ENCODE peak calls at places on chromosome 5, in ten cellular contexts. H is stomach, D is uterus, R is tibial nerve, W is body of pancreas, Q is Peyer's patch, K is K562, F is IMR-90, S is ovary, I is A549. Z is an unnamed sample.

GRCh38 chr5:33743089-33743488 is 148.7 kb downstream of the ADAMTS12 start:
- DNase-seq in H (no peak), D (no peak), R (no peak), W (no peak), Q (no peak), K (no peak), F (no peak), S (no peak), I (no peak), Z (no peak)

GRCh38 chr5:116492016-116492623 is 82.5 kb downstream of the SEMA6A start:
- DNase-seq in H (no peak), D (no peak), R (peak; percentile 27), W (no peak), Q (no peak), K (no peak), F (peak; percentile 89), S (no peak), I (no peak), Z (no peak)

GRCh38 chr5:68369436-68370125 is 154.0 kb downstream of the PIK3R1 start:
- DNase-seq in H (no peak), D (no peak), R (no peak), W (no peak), Q (peak; percentile 52), K (no peak), F (no peak), S (no peak), I (no peak), Z (no peak)

GRCh38 chr5:78929833-78930232 is 55.3 kb downstream of the ARSB start:
- DNase-seq in H (no peak), D (no peak), R (no peak), W (no peak), Q (no peak), K (no peak), F (no peak), S (no peak), I (no peak), Z (no peak)

GRCh38 chr5:160268111-160268510 is 38.8 kb downstream of the FABP6 start:
- DNase-seq in H (no peak), D (no peak), R (no peak), W (no peak), Q (no peak), K (no peak), F (no peak), S (no peak), I (no peak), Z (no peak)

GRCh38 chr5:153860482-153860881 is 178.2 kb downstream of the FAM114A2 start:
- DNase-seq in H (no peak), D (no peak), R (no peak), W (no peak), Q (no peak), K (no peak), F (no peak), S (no peak), I (no peak), Z (no peak)

GRCh38 chr5:145237843-145238242 is 597.3 kb downstream of the PRELID2 start:
- DNase-seq in H (peak; percentile 48), D (no peak), R (no peak), W (peak; percentile 78), Q (peak; percentile 58), K (no peak), F (peak; percentile 24), S (no peak), I (peak; percentile 56), Z (no peak)

GRCh38 chr5:131252824-131253171 is 11.1 kb upstream of the CDC42SE2 start:
- DNase-seq in H (peak; percentile 65), D (peak; percentile 29), R (peak; percentile 43), W (no peak), Q (peak; percentile 95), K (no peak), F (no peak), S (no peak), I (no peak), Z (no peak)

GRCh38 chr5:7851240-7851592 is 283 bp upstream of the CFAP90 start:
- DNase-seq in H (no peak), D (no peak), R (no peak), W (no peak), Q (no peak), K (no peak), F (no peak), S (no peak), I (no peak), Z (no peak)

GRCh38 chr5:172683264-172683663 is 42.2 kb downstream of the NEURL1B start:
- DNase-seq in H (no peak), D (no peak), R (no peak), W (no peak), Q (no peak), K (no peak), F (no peak), S (no peak), I (no peak), Z (peak; percentile 71)

GRCh38 chr5:6510973-6511372 is 62.3 kb downstream of the UBE2QL1 start:
- DNase-seq in H (no peak), D (no peak), R (no peak), W (no peak), Q (no peak), K (no peak), F (no peak), S (no peak), I (no peak), Z (no peak)

GRCh38 chr5:41414598-41414997 is 95.8 kb downstream of the PLCXD3 start:
- DNase-seq in H (no peak), D (peak; percentile 46), R (peak; percentile 30), W (peak; percentile 35), Q (peak; percentile 73), K (no peak), F (peak; percentile 96), S (no peak), I (peak; percentile 80), Z (no peak)

GRCh38 chr5:75512383-75513074 is 838 bp downstream of the POLK start:
- DNase-seq in H (no peak), D (no peak), R (no peak), W (no peak), Q (no peak), K (no peak), F (peak; percentile 1), S (no peak), I (no peak), Z (no peak)

GRCh38 chr5:80054682-80055081 is 19.5 kb downstream of the THBS4 start:
- DNase-seq in H (no peak), D (no peak), R (no peak), W (no peak), Q (no peak), K (no peak), F (peak; percentile 53), S (no peak), I (peak; percentile 5), Z (no peak)

DNA sequence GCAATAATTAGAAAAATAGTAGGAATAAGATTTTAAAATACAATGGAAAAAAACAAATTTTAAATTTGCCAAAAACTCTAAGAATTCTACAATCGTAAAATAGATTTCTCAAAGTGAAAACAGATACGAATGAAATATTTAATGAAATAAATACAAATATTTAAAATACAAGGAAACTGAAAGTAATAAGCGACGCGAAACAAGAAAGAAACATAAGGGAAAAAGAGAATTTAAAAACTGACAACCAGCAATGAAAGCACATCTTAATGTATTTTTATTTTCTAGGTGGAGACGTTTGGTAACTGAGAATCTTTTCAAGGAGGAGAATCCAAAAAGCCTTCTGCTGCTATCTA is 1.0 kb downstream of the ANXA2R start:
- DNase-seq in H (no peak), D (no peak), R (no peak), W (no peak), Q (no peak), K (no peak), F (no peak), S (no peak), I (no peak), Z (no peak)
- H3K27ac ChIP-seq in H (peak overlapping the region; percentile 96), D (peak overlapping the region; percentile 90), R (peak overlapping the region; percentile 98), W (peak overlapping the region; percentile 94), Q (peak overlapping the region; percentile 96), K (peak overlapping the region; percentile 94), F (peak overlapping the region; percentile 88), S (no peak overlapping the region), I (peak overlapping the region; percentile 71), Z (peak overlapping the region; percentile 98)

DNA sequence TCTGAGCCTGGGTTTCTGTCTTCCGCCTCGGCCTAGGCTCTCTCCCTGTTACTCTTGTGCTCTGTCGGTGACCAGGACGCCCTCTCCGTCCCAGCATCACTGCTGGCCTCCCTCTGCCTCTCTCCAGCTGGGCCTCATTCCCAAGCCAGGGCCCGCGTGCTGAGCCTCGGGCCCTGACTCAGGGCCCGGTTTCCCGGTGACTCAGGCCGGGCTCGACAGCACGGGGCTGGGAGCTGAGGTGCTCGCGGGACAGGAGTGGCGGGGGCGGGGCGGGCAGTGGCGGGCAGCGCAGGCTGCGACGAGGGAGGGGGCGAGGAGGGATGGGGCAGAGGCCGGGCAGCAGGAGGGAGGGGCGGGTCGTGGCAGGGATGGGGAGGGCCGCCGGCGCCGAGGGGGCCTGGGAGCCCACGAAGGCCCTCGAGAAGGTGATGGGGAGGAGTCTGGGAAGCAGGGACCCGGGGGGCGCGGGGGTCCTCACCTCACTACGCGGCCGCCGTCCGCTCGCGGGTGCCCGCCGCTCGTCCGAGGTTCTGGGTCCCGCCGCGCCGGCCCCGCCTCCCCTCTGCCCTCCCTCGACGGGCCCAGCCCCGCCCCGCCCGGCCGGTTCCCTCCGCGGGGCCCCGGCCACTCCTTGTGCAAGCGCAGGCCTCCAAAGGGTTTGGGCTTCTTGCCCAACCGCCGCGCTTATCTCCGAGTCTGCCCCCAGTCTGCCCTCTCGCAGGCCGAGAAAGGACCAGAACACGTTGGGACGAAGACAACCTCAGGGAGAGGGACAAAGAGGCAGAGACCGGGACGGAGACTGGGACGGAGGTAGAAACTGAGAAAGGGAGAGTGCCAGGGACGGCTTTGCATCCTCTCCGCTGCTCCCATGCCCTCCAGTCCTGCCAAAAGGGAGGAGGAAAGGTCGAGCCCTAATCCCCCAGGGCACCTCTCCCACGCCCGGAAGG is at the start of gene ARAP3:
- DNase-seq in H (peak; percentile 96), D (peak; percentile 83), R (peak; percentile 56), W (peak; percentile 84), Q (peak; percentile 85), K (peak; percentile 88), F (peak; percentile 89), S (peak; percentile 81), I (peak; percentile 75), Z (peak; percentile 95)
- TF ChIP-seq POLR2A in H (no peak), D (peak; percentile 38), R (peak; percentile 33), W (no peak), Q (no peak), K (peak; percentile 28), F (peak; percentile 78), S (no peak), I (peak; percentile 40), Z (peak; percentile 25)

DNA sequence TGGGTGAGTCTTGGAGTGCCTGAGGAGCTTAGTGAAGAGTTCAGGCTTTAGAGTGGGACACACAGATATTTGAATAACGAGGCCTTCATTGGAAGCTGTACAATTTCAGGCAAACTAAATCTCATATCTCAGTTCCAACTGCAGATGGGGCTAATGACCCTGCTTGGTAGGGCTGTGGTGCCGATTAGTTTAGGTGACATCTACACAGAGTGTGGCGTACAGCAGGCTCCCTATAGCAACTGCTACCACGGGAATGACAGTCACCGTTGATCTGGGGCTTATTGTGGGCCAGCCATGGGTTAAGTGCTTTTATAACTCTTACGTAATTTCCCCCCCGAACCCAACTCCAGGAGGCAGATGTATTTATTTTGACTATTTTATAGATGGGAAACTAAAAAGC is 70.8 kb downstream of the FAT2 start:
- DNase-seq in H (no peak), D (no peak), R (no peak), W (no peak), Q (no peak), K (no peak), F (no peak), S (no peak), I (peak; percentile 5), Z (no peak)
- TF ChIP-seq CTCF in H (no peak), D (no peak), R (no peak), W (no peak), Q (no peak), K (peak; percentile 16), F (peak; percentile 2), S (no peak), I (no peak), Z (no peak)

GRCh38 chr5:32504923-32505596 is 60.5 kb upstream of the ZFR start:
- DNase-seq in H (no peak), D (peak; percentile 93), R (peak; percentile 71), W (peak; percentile 24), Q (no peak), K (peak; percentile 31), F (peak; percentile 94), S (peak; percentile 53), I (no peak), Z (no peak)
- H3K27ac ChIP-seq in H (peak overlapping the region; percentile 67), D (peak overlapping the region; percentile 65), R (no peak overlapping the region), W (no peak overlapping the region), Q (peak overlapping the region; percentile 46), K (no peak overlapping the region), F (peak overlapping the region; percentile 80), S (peak overlapping the region; percentile 1), I (no peak overlapping the region), Z (no peak overlapping the region)